ENCODE peak calls at places on chromosomes 13 and 19, in four cellular contexts. T is K562, S is GM12878, W is HepG2. C is an unnamed sample.

GRCh38 chr19:7224205-7224833 is 69.9 kb downstream of the INSR start:
- DNase-seq in T (no peak), S (no peak), W (peak), C (no peak)

GRCh38 chr19:19111967-19112580 is 26.2 kb downstream of the TMEM161A start:
- DNase-seq in T (no peak), S (no peak), W (no peak), C (no peak)

GRCh38 chr19:58531052-58531600 is 11.5 kb upstream of the ZBTB45 start:
- DNase-seq in T (no peak), S (no peak), W (no peak), C (no peak)

GRCh38 chr13:78133511-78133910 is 214.9 kb upstream of the EDNRB start:
- DNase-seq in T (no peak), S (no peak), W (no peak), C (no peak)

GRCh38 chr19:18507727-18508440 is 14.0 kb downstream of the ELL start:
- DNase-seq in T (no peak), S (no peak), W (peak), C (no peak)

GRCh38 chr13:113448885-113449692 is 4.2 kb downstream of the ADPRHL1 start:
- DNase-seq in T (peak), S (peak), W (peak), C (peak)

GRCh38 chr13:70960841-70961443 is 852.7 kb upstream of the KLHL1 start:
- DNase-seq in T (no peak), S (peak), W (peak), C (peak)

GRCh38 chr13:66171821-66172220 is 1058.3 kb downstream of the PCDH9 start:
- DNase-seq in T (no peak), S (no peak), W (no peak), C (no peak)

GRCh38 chr13:94232956-94233355 is 246.5 kb downstream of the DCT start:
- DNase-seq in T (no peak), S (no peak), W (no peak), C (no peak)

GRCh38 chr13:28611654-28612131 is 47.2 kb upstream of the POMP start:
- DNase-seq in T (no peak), S (no peak), W (no peak), C (no peak)

GRCh38 chr13:106038752-106039151 is 496.7 kb downstream of the EFNB2 start:
- DNase-seq in T (no peak), S (no peak), W (no peak), C (no peak)

GRCh38 chr19:38076337-38076736 is 147.7 kb downstream of the DPF1 start:
- DNase-seq in T (no peak), S (no peak), W (no peak), C (no peak)

GRCh38 chr13:20175907-20176652 is 15.2 kb upstream of the GJA3 start:
- DNase-seq in T (no peak), S (no peak), W (no peak), C (no peak)
- TF ChIP-seq FOXM1 in T (no peak), S (no peak), W (no peak), C (no peak)

GRCh38 chr13:33070713-33071112 is 54.5 kb downstream of the KL start:
- DNase-seq in T (no peak), S (no peak), W (no peak), C (no peak)

GRCh38 chr13:33066329-33066728 is 50.1 kb downstream of the KL start:
- DNase-seq in T (no peak), S (no peak), W (no peak), C (no peak)

GRCh38 chr13:33072759-33073158 is 56.5 kb downstream of the KL start:
- DNase-seq in T (no peak), S (no peak), W (no peak), C (no peak)

GRCh38 chr13:33072282-33072681 is 56.1 kb downstream of the KL start:
- DNase-seq in T (no peak), S (no peak), W (no peak), C (no peak)

GRCh38 chr13:33069365-33069764 is 53.1 kb downstream of the KL start:
- DNase-seq in T (peak), S (no peak), W (no peak), C (no peak)
- TF ChIP-seq TARDBP in T (no peak), S (no peak), W (no peak), C (no peak)

DNA sequence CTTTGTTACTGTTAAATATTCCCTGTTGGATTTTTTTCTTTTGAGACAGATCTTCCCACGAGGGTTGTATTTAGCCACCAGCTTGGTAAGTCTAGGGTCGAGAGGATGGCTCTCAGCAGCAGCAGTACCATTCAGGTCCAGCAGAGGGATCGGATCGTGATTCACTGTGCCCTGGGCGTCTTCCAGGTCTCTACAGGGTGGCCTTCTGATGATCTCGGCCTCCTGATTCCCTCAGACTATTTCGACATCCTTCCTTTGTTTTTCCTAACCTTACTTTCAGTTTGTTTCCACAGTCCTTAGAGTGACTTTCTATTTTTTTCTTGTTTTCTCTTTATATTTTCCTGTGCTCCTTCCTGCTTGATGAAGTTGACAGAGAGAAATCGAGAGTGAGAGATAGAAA is 1436.9 kb downstream of the UQCRFS1 start:
- DNase-seq in T (peak), S (no peak), W (no peak), C (peak)
- TF ChIP-seq BHLHE40 in T (no peak), S (no peak), W (no peak), C (no peak)

DNA sequence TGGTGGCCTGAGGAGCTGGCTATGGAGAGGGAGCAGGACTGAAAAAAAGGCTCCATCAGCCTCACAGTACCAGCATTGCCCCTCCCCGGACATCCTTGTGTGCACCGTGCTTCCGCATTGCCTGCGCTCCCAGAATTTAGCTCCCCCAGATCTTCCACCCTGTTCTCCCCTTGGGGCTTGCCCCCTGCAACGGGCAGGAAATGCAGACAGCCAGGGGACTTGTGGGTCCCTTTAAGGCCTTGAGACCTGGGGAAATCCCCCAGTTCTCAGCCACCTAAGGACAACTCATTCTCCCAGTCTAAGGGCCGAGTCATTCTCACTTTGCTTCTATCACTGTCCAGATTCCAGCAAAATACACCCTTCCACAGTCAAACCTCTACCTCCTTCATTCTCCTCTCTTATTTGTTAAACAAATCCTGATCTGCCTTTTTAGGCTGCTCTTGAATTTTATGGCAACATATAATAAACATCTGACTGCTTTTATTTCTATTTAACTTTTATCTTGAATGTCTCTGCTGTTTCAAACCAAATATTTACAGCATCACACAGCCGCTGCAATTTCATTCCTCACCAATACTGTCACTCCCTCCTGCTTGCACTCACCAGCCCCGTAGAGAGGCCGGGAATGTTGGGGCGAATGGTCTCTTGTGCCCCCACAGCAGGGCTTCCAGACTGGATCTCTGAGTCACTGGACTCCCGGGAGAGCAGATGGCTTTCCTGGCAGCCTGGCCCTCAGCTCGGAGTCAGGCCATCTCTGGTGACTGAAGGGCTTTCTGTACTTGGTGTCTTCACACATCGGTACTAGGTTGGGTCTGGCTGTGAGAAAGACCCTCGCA is 221.9 kb downstream of the TSHZ3 start:
- DNase-seq in T (no peak), S (no peak), W (no peak), C (no peak)
- TF ChIP-seq FOXM1 in T (no peak), S (no peak), W (no peak), C (no peak)

C was measured in HEK293T.